ENCODE peak calls at places on chromosome 13, in four cellular contexts. One of them, this sample, is unnamed.

GRCh38 chr13:95536629-95537241 is 15.8 kb upstream of the CLDN10 start:
- DNase-seq in GM12878: no peak
- DNase-seq in HepG2: no peak
- DNase-seq in K562: no peak
- DNase-seq in this sample: no peak

GRCh38 chr13:41224113-41225110 is 30.0 kb upstream of the KBTBD7 start:
- DNase-seq in GM12878: no peak
- DNase-seq in HepG2: no peak
- DNase-seq in K562: no peak
- DNase-seq in this sample: no peak

GRCh38 chr13:112055417-112056206 is 11.3 kb upstream of the SOX1 start:
- DNase-seq in GM12878: no peak
- DNase-seq in HepG2: no peak
- DNase-seq in K562: no peak
- DNase-seq in this sample: peak

GRCh38 chr13:51066091-51066831 is 44.8 kb downstream of the C13orf42 start:
- DNase-seq in GM12878: no peak
- DNase-seq in HepG2: no peak
- DNase-seq in K562: no peak
- DNase-seq in this sample: no peak

GRCh38 chr13:71968025-71968424 is 101.0 kb upstream of the DACH1 start:
- DNase-seq in GM12878: no peak
- DNase-seq in HepG2: no peak
- DNase-seq in K562: no peak
- DNase-seq in this sample: peak

GRCh38 chr13:113398963-113399754 is 35.2 kb upstream of the GRTP1 start:
- DNase-seq in GM12878: no peak
- DNase-seq in HepG2: no peak
- DNase-seq in K562: no peak
- DNase-seq in this sample: peak

GRCh38 chr13:21670883-21671792 is at the start of gene FGF9:
- DNase-seq in GM12878: peak
- DNase-seq in HepG2: peak
- DNase-seq in K562: peak
- DNase-seq in this sample: peak

GRCh38 chr13:43368003-43368402 is 344.6 kb downstream of the DNAJC15 start:
- DNase-seq in GM12878: no peak
- DNase-seq in HepG2: no peak
- DNase-seq in K562: no peak
- DNase-seq in this sample: no peak

GRCh38 chr13:105572401-105572800 is 963.1 kb downstream of the EFNB2 start:
- DNase-seq in GM12878: no peak
- DNase-seq in HepG2: no peak
- DNase-seq in K562: no peak
- DNase-seq in this sample: no peak

GRCh38 chr13:112759053-112759452 is 69.2 kb downstream of the ATP11A start:
- DNase-seq in GM12878: no peak
- DNase-seq in HepG2: no peak
- DNase-seq in K562: no peak
- DNase-seq in this sample: no peak

GRCh38 chr13:80338781-80339577 is 1.9 kb downstream of the SPRY2 start:
- DNase-seq in GM12878: no peak
- DNase-seq in HepG2: peak
- DNase-seq in K562: peak
- DNase-seq in this sample: peak

GRCh38 chr13:64482373-64482772 is 2747.8 kb downstream of the PCDH9 start:
- DNase-seq in GM12878: no peak
- DNase-seq in HepG2: no peak
- DNase-seq in K562: no peak
- DNase-seq in this sample: no peak

GRCh38 chr13:59088716-59089115 is 1075.0 kb downstream of the DIAPH3 start:
- DNase-seq in GM12878: no peak
- DNase-seq in HepG2: no peak
- DNase-seq in K562: no peak
- DNase-seq in this sample: no peak

GRCh38 chr13:20161951-20162300 is 1.1 kb upstream of the GJA3 start:
- DNase-seq in GM12878: no peak
- DNase-seq in HepG2: no peak
- DNase-seq in K562: no peak
- DNase-seq in this sample: no peak

GRCh38 chr13:20157387-20157786 is 3.5 kb downstream of the GJA3 start:
- DNase-seq in GM12878: no peak
- DNase-seq in HepG2: no peak
- DNase-seq in K562: no peak
- DNase-seq in this sample: no peak

GRCh38 chr13:20159646-20160345 is 1.1 kb downstream of the GJA3 start:
- DNase-seq in GM12878: no peak
- DNase-seq in HepG2: no peak
- DNase-seq in K562: no peak
- DNase-seq in this sample: no peak

GRCh38 chr13:20160346-20161274 is at the start of gene GJA3:
- DNase-seq in GM12878: no peak
- DNase-seq in HepG2: no peak
- DNase-seq in K562: peak
- DNase-seq in this sample: peak

DNA sequence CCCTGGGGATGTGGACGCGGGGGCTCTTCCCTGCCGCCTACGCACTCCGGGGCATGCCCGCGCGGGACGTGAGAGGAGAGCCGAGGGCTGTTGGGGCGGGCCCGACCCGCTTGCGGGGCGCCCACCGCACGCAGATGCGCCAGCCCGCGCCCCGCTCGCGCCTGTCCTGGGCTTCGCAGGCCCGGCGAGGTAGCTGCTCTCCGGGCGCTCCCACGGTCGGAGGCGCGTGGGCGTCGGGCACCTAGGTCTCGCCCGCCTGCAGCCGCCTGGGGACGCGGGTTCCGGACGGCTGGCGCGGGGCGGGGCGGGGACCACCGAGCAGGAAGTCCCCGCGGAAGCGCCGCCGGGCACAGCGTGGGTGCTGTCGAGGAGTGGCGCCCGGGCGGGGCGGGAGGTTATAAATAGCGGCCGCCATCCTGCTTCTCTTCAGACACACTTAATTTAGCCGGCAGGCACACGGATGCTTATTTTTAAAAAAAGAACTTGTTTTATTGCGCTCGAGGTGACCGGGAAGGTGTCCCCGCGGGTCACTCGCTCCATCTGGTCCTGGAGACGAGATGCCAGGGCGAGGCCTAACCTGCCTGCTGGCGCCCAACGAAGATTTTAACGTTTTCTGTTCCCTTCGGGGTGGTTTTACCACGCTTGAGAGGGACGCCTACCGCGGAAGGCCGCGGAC is 561 bp upstream of the GJA3 start:
- DNase-seq in GM12878: no peak
- DNase-seq in HepG2: no peak
- DNase-seq in K562: no peak
- DNase-seq in this sample: no peak
- TF ChIP-seq ETV6 in GM12878: no peak
- TF ChIP-seq ETV6 in HepG2: no peak
- TF ChIP-seq ETV6 in K562: no peak
- TF ChIP-seq ETV6 in this sample: no peak

DNA sequence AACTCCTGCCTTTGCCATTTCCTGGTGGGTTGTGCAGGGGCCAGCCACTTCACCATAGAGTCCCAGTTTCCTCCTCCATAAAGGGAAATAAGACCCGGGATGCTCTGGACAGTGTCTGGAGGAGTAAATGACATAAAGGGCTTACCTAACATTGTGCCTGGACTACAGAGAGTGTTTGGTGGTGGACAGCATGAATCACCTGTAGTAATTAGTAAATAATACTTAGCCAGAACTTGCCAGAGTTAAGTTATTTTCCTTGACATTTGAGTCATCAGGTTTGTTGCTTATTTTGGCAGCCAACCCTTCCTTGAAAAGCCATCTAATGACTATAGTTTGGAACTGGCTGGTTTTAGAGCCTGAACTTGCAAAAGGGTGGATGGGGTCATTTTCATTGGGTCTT is 159.2 kb downstream of the SLC7A1 start:
- DNase-seq in GM12878: no peak
- DNase-seq in HepG2: no peak
- DNase-seq in K562: no peak
- DNase-seq in this sample: no peak
- TF ChIP-seq ETV6 in GM12878: no peak
- TF ChIP-seq ETV6 in HepG2: no peak
- TF ChIP-seq ETV6 in K562: no peak
- TF ChIP-seq ETV6 in this sample: no peak

GRCh38 chr13:24878340-24878739 is 114.4 kb downstream of the RNF17 start:
- DNase-seq in GM12878: no peak
- DNase-seq in HepG2: no peak
- DNase-seq in K562: no peak
- DNase-seq in this sample: no peak

GRCh38 chr13:24870380-24870760 is 106.4 kb downstream of the RNF17 start:
- DNase-seq in GM12878: no peak
- DNase-seq in HepG2: no peak
- DNase-seq in K562: no peak
- DNase-seq in this sample: no peak

GRCh38 chr13:24877531-24877930 is 113.6 kb downstream of the RNF17 start:
- DNase-seq in GM12878: no peak
- DNase-seq in HepG2: no peak
- DNase-seq in K562: no peak
- DNase-seq in this sample: no peak

DNA sequence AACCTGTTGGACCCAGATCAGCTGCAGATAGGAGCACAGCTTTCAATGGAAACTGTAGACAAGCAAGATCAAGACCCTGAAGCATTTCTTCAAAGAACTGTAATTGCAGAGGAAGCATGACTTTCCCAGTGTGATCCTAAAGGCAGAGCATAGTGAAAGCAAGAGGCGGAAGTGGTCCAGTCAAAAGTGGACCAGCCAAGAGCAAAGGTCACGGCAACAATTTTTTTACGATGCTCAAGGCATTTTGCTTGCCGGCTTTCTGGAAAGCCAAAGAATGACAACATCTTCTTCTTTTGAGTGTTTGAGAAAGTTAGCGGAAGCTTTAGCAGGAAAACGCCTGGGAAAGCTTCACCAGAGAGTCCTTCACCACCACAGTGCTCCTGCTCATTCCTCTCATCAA is 111.6 kb downstream of the RNF17 start:
- DNase-seq in GM12878: no peak
- DNase-seq in HepG2: no peak
- DNase-seq in K562: no peak
- DNase-seq in this sample: no peak
- TF ChIP-seq ETV6 in GM12878: no peak
- TF ChIP-seq ETV6 in HepG2: no peak
- TF ChIP-seq ETV6 in K562: no peak
- TF ChIP-seq ETV6 in this sample: no peak

DNA sequence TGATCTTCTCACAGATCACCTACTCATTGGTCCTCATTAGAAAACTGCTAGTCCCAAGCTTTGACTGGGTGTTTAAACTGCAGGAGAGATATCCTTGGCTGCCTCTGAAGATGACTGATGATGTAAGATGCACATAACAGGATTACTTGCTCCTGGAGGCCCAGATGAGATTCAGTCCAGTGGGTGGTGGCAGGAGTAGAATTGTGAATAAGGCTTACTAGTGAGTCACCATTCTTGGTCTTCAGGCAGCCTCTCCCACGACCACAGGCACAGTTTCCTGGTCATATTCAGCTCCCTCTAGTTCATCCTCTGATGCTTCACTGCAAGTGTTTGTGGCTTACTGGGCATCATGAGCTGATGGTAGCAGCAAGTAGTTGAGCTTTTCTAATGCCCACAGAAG is 12.1 kb downstream of the SERTM1 start:
- DNase-seq in GM12878: no peak
- DNase-seq in HepG2: no peak
- DNase-seq in K562: no peak
- DNase-seq in this sample: no peak
- TF ChIP-seq ETV6 in GM12878: no peak
- TF ChIP-seq ETV6 in HepG2: no peak
- TF ChIP-seq ETV6 in K562: no peak
- TF ChIP-seq ETV6 in this sample: no peak

DNA sequence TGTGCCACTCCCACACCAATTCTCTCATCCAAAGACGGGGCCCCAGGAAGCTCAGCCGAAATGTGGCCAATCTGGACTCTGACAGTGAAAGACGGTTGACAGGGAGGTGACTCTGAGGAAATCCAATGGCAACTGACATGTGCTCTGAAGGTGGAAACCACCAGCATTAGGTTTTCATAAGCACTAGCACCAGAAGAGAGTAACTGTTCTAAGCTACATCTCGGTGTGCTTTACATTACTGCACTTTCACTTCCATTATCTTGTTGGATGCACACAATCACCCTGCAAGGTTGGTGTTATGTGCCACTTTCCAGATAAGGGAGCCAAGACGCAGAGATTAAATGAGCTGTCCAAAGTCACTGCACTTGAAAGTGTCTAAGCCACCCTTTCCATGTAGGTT is 53.0 kb downstream of the RUBCNL start:
- DNase-seq in GM12878: no peak
- DNase-seq in HepG2: no peak
- DNase-seq in K562: no peak
- DNase-seq in this sample: no peak
- TF ChIP-seq ETV6 in GM12878: no peak
- TF ChIP-seq ETV6 in HepG2: no peak
- TF ChIP-seq ETV6 in K562: no peak
- TF ChIP-seq ETV6 in this sample: no peak

DNA sequence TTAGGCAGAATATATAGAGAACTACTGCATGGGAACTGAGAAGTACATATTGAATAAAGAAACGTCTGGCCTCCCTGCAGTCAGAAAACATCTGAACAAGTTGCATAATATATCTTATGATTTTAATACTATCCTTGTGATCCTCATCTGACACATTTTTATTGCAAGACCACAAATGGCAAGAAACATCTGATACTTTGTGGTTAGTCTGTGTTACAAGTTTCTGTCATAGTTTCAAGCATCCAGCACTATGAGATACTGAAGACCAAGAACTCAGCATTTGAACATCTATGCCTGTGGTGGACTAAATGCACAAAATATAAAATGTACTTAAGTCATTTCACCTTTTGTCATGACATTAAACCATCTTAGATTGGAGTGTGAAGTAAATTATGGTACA is 1175.8 kb upstream of the MIR17HG start:
- DNase-seq in GM12878: no peak
- DNase-seq in HepG2: no peak
- DNase-seq in K562: no peak
- DNase-seq in this sample: no peak
- TF ChIP-seq ETV6 in GM12878: no peak
- TF ChIP-seq ETV6 in HepG2: no peak
- TF ChIP-seq ETV6 in K562: no peak
- TF ChIP-seq ETV6 in this sample: no peak